ENCODE peak calls at places on chromosome 21, in six cellular contexts. C is tibial artery, D is GM23338, P is GM23248, Z is lung, I is adipocyte. E is an unnamed sample. For H3K4me1, the result is how much of the 10 kb centered on the place peaks cover.

GRCh38 chr21:43274022-43274945 is 105.5 kb downstream of the CRYAA start:
- DNase-seq in C (no peak), D (no peak), P (no peak), Z (no peak), I (no peak), E (no peak)

GRCh38 chr21:19353271-19353670 is 949.7 kb upstream of the TMPRSS15 start:
- DNase-seq in C (no peak), D (peak), P (no peak), Z (no peak), I (no peak), E (no peak)

GRCh38 chr21:45414396-45415187 is 9.6 kb downstream of the COL18A1 start:
- DNase-seq in C (peak), D (no peak), P (no peak), Z (no peak), I (no peak), E (no peak)

GRCh38 chr21:22791986-22792560 is 1793.9 kb downstream of the NCAM2 start:
- DNase-seq in C (no peak), D (peak), P (peak), Z (no peak), I (peak), E (peak)

GRCh38 chr21:45576838-45577737 is 34.8 kb upstream of the SLC19A1 start:
- DNase-seq in C (peak), D (no peak), P (no peak), Z (no peak), I (no peak), E (no peak)

GRCh38 chr21:28714795-28715464 is 277.7 kb downstream of the LTN1 start:
- DNase-seq in C (no peak), D (no peak), P (peak), Z (no peak), I (no peak), E (no peak)

GRCh38 chr21:39144191-39144590 is 39.1 kb downstream of the PSMG1 start:
- DNase-seq in C (no peak), D (no peak), P (no peak), Z (no peak), I (no peak), E (no peak)

GRCh38 chr21:39715804-39716397 is 29.1 kb upstream of the IGSF5 start:
- DNase-seq in C (no peak), D (peak), P (peak), Z (peak), I (peak), E (peak)

GRCh38 chr21:33540711-33541104 is 1.2 kb downstream of the GART start:
- DNase-seq in C (no peak), D (peak), P (no peak), Z (no peak), I (no peak), E (no peak)

GRCh38 chr21:31185663-31186062 is 147.4 kb upstream of the KRTAP19-8 start:
- DNase-seq in C (no peak), D (no peak), P (no peak), Z (no peak), I (no peak), E (no peak)

GRCh38 chr21:45995686-45996179 is 14.2 kb downstream of the COL6A1 start:
- DNase-seq in C (peak), D (no peak), P (peak), Z (no peak), I (peak), E (no peak)

GRCh38 chr21:29718081-29718815 is 221.5 kb downstream of the GRIK1 start:
- DNase-seq in C (no peak), D (no peak), P (peak), Z (no peak), I (peak), E (no peak)
- H3K4me3 ChIP-seq in C (no peak), D (no peak), P (no peak), Z (no peak), I (no peak), E (no peak)

DNA sequence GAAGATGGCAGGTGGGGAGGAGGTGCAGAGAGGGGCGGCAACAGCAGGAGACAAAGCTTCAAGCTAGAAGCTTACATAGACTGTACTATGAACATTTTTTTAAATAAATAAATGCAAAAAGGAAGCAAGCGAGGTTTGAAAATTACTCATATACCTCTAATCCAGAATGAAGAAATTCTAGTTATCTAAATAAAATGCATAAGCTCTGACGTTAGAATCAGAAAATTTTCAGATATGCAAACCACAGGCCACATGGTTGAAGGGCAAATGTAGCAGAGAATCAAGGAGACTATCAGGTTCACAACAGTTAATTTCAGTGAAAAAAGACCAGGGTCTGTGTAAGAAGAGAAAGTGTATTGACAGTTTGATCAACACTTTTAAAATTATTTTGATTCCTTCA is 54.8 kb downstream of the NRIP1 start:
- DNase-seq in C (no peak), D (no peak), P (peak), Z (no peak), I (peak), E (no peak)
- H3K4me1 ChIP-seq in C (under half), D (under half), P (half or more), Z (under half), I (under half), E (under half)

GRCh38 chr21:36966846-36967657 is 583 bp upstream of the HLCS start:
- DNase-seq in C (no peak), D (no peak), P (peak), Z (no peak), I (peak), E (no peak)

GRCh38 chr21:36965720-36966065 is 776 bp downstream of the HLCS start:
- DNase-seq in C (no peak), D (no peak), P (no peak), Z (no peak), I (no peak), E (no peak)

GRCh38 chr21:36966066-36966845 is at the start of gene HLCS:
- DNase-seq in C (peak), D (peak), P (peak), Z (peak), I (peak), E (peak)

GRCh38 chr21:36964398-36964797 is 2.1 kb downstream of the HLCS start:
- DNase-seq in C (no peak), D (no peak), P (no peak), Z (no peak), I (no peak), E (no peak)

DNA sequence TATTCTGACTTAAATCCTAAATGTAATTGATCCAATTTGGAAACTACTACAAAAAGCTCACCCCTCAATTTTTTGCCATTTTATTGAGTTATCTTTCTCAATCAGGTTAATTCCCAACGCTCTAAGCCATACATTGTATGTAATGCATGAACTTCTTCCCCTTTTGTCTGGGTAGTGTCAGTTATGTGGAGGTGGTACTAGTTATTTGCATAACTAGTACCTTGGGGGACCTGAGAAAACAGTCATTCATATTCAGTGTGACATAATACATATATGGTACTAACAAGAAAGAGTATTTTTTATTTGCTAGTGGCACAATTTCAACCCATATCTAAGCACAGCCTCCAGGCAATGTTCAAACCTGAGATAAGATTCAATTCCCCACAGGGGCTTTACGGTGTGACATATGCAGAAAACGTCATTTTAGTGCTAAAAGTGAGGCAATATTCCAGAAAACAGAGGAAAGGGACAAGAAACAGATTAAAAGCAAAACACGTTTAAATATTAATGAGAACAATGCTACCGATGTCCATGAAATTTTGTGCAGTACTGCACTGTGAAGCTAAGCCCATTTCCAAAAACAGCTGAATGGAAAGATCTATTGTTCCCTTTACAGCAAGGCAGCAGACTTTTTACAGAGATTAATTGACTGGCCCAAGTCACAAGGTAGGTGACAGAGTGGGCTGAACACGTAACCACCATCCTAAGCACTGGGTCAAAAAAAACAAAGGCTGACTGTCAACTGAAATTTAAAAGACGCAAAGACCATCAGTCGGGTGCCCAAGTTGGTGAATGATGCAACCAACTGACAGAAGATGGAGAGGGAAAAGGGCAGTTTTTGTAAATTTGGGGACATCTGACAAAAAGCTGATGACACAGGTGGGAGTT is 1.4 kb downstream of the HLCS start:
- DNase-seq in C (no peak), D (no peak), P (no peak), Z (no peak), I (peak), E (no peak)
- H3K4me3 ChIP-seq in C (peak), D (peak), P (peak), Z (no peak), I (peak), E (peak)

DNA sequence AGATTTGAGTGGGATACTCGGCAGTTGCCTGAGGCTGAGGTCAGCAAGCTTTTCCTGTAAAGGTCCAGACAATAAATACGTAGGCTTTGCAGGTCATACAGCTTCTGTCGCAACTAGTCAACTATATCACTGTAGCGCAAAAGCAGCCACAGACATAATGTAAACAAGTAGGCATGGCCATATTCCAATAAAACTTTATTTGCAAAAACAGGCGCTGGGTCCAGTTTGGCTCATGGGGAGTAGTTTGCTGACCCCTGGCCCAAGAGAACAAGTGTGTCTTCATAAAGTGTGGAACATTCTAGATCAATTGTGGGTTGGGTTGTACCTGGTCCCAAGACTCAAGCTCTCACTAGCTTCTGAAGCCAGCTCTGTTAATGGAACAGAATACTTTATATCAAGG is 78.8 kb downstream of the MIS18A start:
- DNase-seq in C (no peak), D (no peak), P (no peak), Z (no peak), I (no peak), E (no peak)
- H3K4me1 ChIP-seq in C (under half), D (under half), P (under half), Z (under half), I (under half), E (under half)

GRCh38 chr21:35044770-35045538 is 4.1 kb downstream of the RUNX1 start:
- DNase-seq in C (no peak), D (no peak), P (no peak), Z (no peak), I (no peak), E (no peak)
- H3K4me3 ChIP-seq in C (no peak), D (no peak), P (no peak), Z (no peak), I (no peak), E (peak)

GRCh38 chr21:42232176-42232825 is 13.4 kb downstream of the ABCG1 start:
- DNase-seq in C (no peak), D (no peak), P (no peak), Z (no peak), I (no peak), E (no peak)
- H3K4me1 ChIP-seq in C (under half), D (under half), P (under half), Z (half or more), I (half or more), E (half or more)